ENCODE peak calls at places on chromosomes 7 and 10, in six cellular contexts. T, R, O, G, N and W are unnamed samples.

GRCh38 chr7:152522551-152522950 is 86.7 kb upstream of the KMT2C start:
- DNase-seq in R (peak), N (peak), G (peak), O (peak), T (no peak), W (peak)

GRCh38 chr10:71713135-71714040 is 6.2 kb downstream of the C10orf105 start:
- DNase-seq in T (peak), R (peak), O (peak), G (peak), N (peak), W (peak)

GRCh38 chr7:101559586-101559985 is 69.5 kb downstream of the MYL10 start:
- DNase-seq in O (no peak), G (no peak), N (no peak), T (no peak), R (no peak), W (no peak)

GRCh38 chr7:80634505-80634904 is 3.9 kb upstream of the CD36 start:
- DNase-seq in N (no peak), T (peak), O (peak), G (no peak), R (no peak), W (peak)

GRCh38 chr7:108589874-108590273 is 20.2 kb downstream of the DNAJB9 start:
- DNase-seq in G (no peak), O (no peak), R (no peak), N (no peak), T (no peak), W (no peak)

GRCh38 chr10:100482181-100482833 is 19.5 kb downstream of the WNT8B start:
- DNase-seq in R (peak), G (peak), O (peak), T (peak), N (peak), W (peak)

GRCh38 chr7:25857376-25858067 is 294.5 kb upstream of the NFE2L3 start:
- DNase-seq in O (peak), N (peak), T (no peak), G (no peak), R (peak), W (peak)

GRCh38 chr10:45091968-45092367 is 91.2 kb downstream of the ZNF22 start:
- DNase-seq in N (no peak), O (no peak), T (no peak), G (peak), R (no peak), W (no peak)

GRCh38 chr10:102493771-102494170 is 8.7 kb downstream of the ACTR1A start:
- DNase-seq in R (no peak), N (no peak), T (no peak), G (no peak), O (no peak), W (no peak)

GRCh38 chr7:45157653-45158401 is at the start of gene RAMP3:
- DNase-seq in G (no peak), N (peak), R (peak), T (no peak), O (no peak), W (no peak)

GRCh38 chr10:4246881-4247358 is 461.9 kb upstream of the KLF6 start:
- DNase-seq in R (no peak), T (no peak), G (no peak), O (peak), N (no peak), W (peak)

GRCh38 chr10:69088801-69089501 is 1.0 kb downstream of the SRGN start:
- DNase-seq in T (no peak), G (no peak), O (peak), R (no peak), N (no peak), W (peak)

GRCh38 chr10:119319161-119319919 is 112.0 kb downstream of the GRK5 start:
- DNase-seq in O (no peak), T (no peak), N (no peak), G (no peak), R (no peak), W (no peak)

GRCh38 chr7:118153551-118154177 is 30.3 kb upstream of the LSM8 start:
- DNase-seq in O (peak), G (no peak), N (no peak), R (peak), T (peak), W (peak)

GRCh38 chr10:63240807-63241206 is 107.7 kb downstream of the NRBF2 start:
- DNase-seq in T (no peak), G (no peak), R (no peak), N (no peak), O (no peak), W (no peak)

GRCh38 chr7:100572949-100573675 is 588 bp downstream of the SAP25 start:
- DNase-seq in N (no peak), T (no peak), G (no peak), R (no peak), O (no peak), W (no peak)

GRCh38 chr7:119256001-119256400 is 1017.0 kb upstream of the KCND2 start:
- DNase-seq in T (peak), N (no peak), G (no peak), O (no peak), R (no peak), W (no peak)

GRCh38 chr7:1925349-1925748 is 255.3 kb downstream of the ELFN1 start:
- DNase-seq in O (peak), T (no peak), N (no peak), R (peak), G (no peak), W (no peak)

GRCh38 chr10:61664985-61665384 is 2.3 kb downstream of the CABCOCO1 start:
- DNase-seq in T (no peak), O (no peak), G (no peak), R (no peak), N (no peak), W (no peak)

GRCh38 chr10:61673360-61673759 is 10.6 kb downstream of the CABCOCO1 start:
- DNase-seq in R (no peak), N (no peak), T (no peak), G (no peak), O (no peak), W (no peak)

GRCh38 chr10:61669849-61670248 is 7.1 kb downstream of the CABCOCO1 start:
- DNase-seq in G (no peak), T (no peak), N (no peak), O (no peak), R (no peak), W (no peak)

GRCh38 chr10:61663466-61663865 is 737 bp downstream of the CABCOCO1 start:
- DNase-seq in R (no peak), G (no peak), O (no peak), T (no peak), N (no peak), W (peak)

DNA sequence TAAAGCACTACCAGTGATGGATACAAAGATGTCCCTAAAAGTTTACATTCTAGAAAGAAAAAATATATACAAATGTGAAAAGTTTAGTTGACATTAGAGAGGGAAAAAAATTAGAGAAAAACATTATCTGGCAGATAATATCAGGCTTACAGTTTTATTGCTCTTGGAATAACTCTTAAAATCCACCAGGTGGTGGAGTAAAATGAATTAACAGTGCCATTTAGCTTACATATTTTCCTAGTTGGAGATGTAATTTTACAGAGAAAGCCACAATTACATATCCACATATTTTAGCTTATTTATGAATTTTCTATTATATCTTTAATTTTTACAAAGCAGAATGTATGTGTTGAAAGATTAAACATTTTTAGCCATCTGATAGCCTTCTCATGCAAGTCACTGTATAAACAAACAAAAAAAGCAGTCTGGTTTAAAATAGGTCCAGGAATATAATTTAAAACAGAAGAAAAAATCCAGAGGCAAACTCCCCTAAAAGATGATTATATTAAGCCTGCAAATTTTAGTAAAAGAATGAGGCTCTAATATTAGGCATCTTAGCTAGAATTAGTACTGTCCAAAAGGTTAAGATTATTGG is 6.5 kb downstream of the CABCOCO1 start:
- DNase-seq in N (no peak), T (no peak), R (no peak), O (no peak), G (no peak), W (peak)
- TF ChIP-seq CTCF in N (no peak), T (no peak), R (no peak), O (no peak), G (no peak), W (no peak)

DNA sequence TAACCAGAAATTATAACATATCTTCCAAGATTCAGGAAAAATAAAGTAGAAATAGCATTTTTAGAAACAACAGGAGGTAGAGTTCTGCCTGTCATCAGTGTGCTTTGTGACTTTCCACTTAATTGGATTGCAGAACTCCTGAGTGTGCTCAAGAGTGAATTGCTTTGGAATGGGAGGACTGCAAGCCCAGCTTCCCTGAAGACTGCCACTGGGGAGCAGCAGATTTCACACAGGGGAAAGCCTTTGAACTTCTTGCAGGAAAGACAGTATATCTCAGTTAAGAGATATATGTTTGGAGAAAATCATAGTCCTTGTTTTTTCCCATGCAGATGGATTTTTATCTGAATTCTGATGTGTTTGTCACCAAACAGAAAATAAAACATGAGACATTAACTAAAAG is 124.5 kb downstream of the TMEM168 start:
- DNase-seq in N (no peak), G (no peak), O (peak), R (peak), T (no peak), W (peak)
- TF ChIP-seq CTCF in N (no peak), G (no peak), O (no peak), R (peak), T (no peak), W (peak)

GRCh38 chr10:132961864-132962622 is 19.7 kb upstream of the CFAP46 start:
- DNase-seq in N (peak), T (peak), R (peak), O (peak), G (peak), W (peak)
- TF ChIP-seq CTCF in N (no peak), T (no peak), R (no peak), O (no peak), G (no peak), W (peak)

DNA sequence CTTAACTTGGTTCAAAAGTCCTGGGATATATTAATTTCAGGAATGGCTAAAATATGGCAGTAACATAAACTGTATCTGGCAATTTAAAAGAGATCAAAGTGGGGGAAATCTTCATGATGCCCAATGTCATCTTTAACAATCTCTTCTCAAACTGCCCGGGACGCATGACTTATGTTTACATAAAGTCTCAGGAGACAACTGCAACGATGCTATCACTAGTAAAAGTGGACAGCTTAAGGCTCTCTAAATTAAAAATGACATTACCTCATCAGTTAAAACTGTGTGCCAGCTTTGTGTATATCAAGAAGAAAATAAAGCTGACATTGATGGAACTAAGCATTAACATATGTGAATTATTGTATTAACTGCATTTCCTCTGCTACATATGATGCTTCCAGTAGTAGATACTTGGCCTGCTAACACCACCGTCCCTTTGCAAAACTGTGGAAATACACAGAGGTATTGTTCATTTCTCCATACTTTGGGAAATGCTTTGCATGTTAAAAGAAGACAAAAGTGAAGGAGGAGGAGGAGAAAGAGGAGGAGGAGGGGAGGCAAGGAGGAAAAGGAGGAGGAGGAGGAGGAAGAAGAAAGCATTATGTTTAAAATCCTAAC is 62.4 kb downstream of the NRP1 start:
- DNase-seq in T (no peak), G (no peak), N (no peak), O (no peak), R (no peak), W (no peak)
- TF ChIP-seq CTCF in T (no peak), G (no peak), N (no peak), O (no peak), R (no peak), W (no peak)

DNA sequence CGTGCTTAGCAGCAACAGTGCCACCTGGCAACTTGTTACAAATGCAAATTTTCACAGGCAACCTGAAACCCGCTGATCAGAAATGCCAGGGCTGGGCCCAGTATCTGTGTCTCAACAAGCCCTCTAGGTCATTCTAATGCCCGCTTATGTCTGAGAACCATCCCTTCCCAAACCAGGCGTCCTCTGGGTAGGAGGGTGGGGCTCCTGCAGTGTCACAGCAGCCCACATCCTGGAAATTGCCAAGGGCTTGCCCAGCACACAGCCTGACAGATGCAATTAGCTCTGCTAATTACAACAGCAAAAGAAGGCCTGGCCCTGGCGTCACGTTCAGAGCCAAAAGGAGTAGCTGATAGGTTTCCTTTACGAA is 15.9 kb downstream of the ITPRIP start:
- DNase-seq in N (no peak), T (no peak), O (no peak), G (no peak), R (no peak), W (peak)
- TF ChIP-seq CTCF in N (no peak), T (no peak), O (no peak), G (no peak), R (no peak), W (no peak)

GRCh38 chr7:50641442-50642405 is 76.5 kb upstream of the DDC start:
- DNase-seq in N (peak), R (no peak), T (no peak), O (no peak), G (no peak), W (no peak)
- TF ChIP-seq CTCF in N (peak), R (peak), T (no peak), O (no peak), G (no peak), W (no peak)

GRCh38 chr10:22673785-22674184 is 40.6 kb downstream of the PIP4K2A start:
- DNase-seq in G (no peak), T (no peak), R (no peak), O (no peak), N (no peak), W (no peak)

GRCh38 chr10:22677333-22677732 is 37.0 kb downstream of the PIP4K2A start:
- DNase-seq in O (no peak), T (no peak), G (no peak), N (no peak), R (no peak), W (no peak)

GRCh38 chr10:22676435-22676834 is 37.9 kb downstream of the PIP4K2A start:
- DNase-seq in G (no peak), T (no peak), O (no peak), R (no peak), N (no peak), W (no peak)

GRCh38 chr10:22672594-22673392 is 41.6 kb downstream of the PIP4K2A start:
- DNase-seq in R (no peak), O (no peak), G (no peak), T (no peak), N (no peak), W (no peak)

GRCh38 chr10:22674215-22674930 is 40.0 kb downstream of the PIP4K2A start:
- DNase-seq in T (no peak), O (peak), G (no peak), R (no peak), N (no peak), W (no peak)
- TF ChIP-seq CTCF in T (no peak), O (no peak), G (no peak), R (no peak), N (no peak), W (no peak)